ENCODE peak calls at places on chromosomes 3 and 15, in eight cellular contexts. G, P, C, K, Z, J, W and Y are unnamed samples.

GRCh38 chr3:145807990-145808389 is 353.0 kb downstream of the PLOD2 start:
- DNase-seq in G (no peak), P (peak; percentile 8), C (no peak), K (peak; percentile 31), Z (no peak), J (no peak), W (no peak), Y (no peak)

GRCh38 chr3:129211772-129212171 is 28.1 kb upstream of the CNBP start:
- DNase-seq in G (peak; percentile 97), P (peak; percentile 90), C (peak; percentile 52), K (peak; percentile 79), Z (no peak), J (peak; percentile 99), W (no peak), Y (no peak)

GRCh38 chr3:44117239-44117638 is 124.4 kb upstream of the TOPAZ1 start:
- DNase-seq in G (no peak), P (no peak), C (no peak), K (no peak), Z (no peak), J (no peak), W (no peak), Y (no peak)

GRCh38 chr3:150078983-150079739 is 108.5 kb upstream of the PFN2 start:
- DNase-seq in G (no peak), P (peak; percentile 91), C (no peak), K (no peak), Z (no peak), J (no peak), W (no peak), Y (no peak)

GRCh38 chr3:71955549-71956373 is 170.8 kb upstream of the PROK2 start:
- DNase-seq in G (peak; percentile 13), P (peak; percentile 86), C (peak; percentile 76), K (peak; percentile 40), Z (no peak), J (peak; percentile 59), W (peak; percentile 35), Y (peak; percentile 56)

GRCh38 chr3:27108322-27108721 is 260.9 kb downstream of the NEK10 start:
- DNase-seq in G (no peak), P (no peak), C (no peak), K (no peak), Z (no peak), J (no peak), W (no peak), Y (no peak)

GRCh38 chr15:99452728-99453643 is 112.8 kb upstream of the MEF2A start:
- DNase-seq in G (no peak), P (no peak), C (peak; percentile 91), K (no peak), Z (no peak), J (peak; percentile 25), W (no peak), Y (no peak)

GRCh38 chr3:115436767-115437301 is 186.5 kb upstream of the GAP43 start:
- DNase-seq in G (no peak), P (peak; percentile 95), C (no peak), K (peak; percentile 67), Z (no peak), J (no peak), W (no peak), Y (no peak)

GRCh38 chr3:59769132-59769531 is 719.3 kb upstream of the CFAP20DC start:
- DNase-seq in G (no peak), P (no peak), C (no peak), K (no peak), Z (no peak), J (no peak), W (no peak), Y (no peak)

GRCh38 chr3:156535162-156535627 is 19.7 kb downstream of the SSR3 start:
- DNase-seq in G (no peak), P (peak; percentile 99), C (peak; percentile 83), K (peak; percentile 24), Z (no peak), J (peak; percentile 20), W (no peak), Y (no peak)

GRCh38 chr3:53801319-53801718 is 44.9 kb downstream of the CHDH start:
- DNase-seq in G (no peak), P (no peak), C (no peak), K (no peak), Z (no peak), J (no peak), W (no peak), Y (no peak)